ENCODE peak calls at places on chromosomes 16 and 17, in four cellular contexts. One of them, this sample, is unnamed.

GRCh38 chr17:56317351-56318208 is 164.3 kb downstream of the ANKFN1 start:
- DNase-seq in GM23248: no peak
- DNase-seq in activated gamma-delta T cell: no peak
- DNase-seq in NCI-H2081: no peak
- DNase-seq in this sample: no peak

GRCh38 chr16:56807011-56807675 is 57.9 kb upstream of the SLC12A3 start:
- DNase-seq in activated gamma-delta T cell: no peak
- DNase-seq in GM23248: peak
- DNase-seq in NCI-H2081: no peak
- DNase-seq in this sample: no peak

GRCh38 chr16:57091200-57091989 is 988 bp upstream of the CPNE2 start:
- DNase-seq in GM23248: peak
- DNase-seq in NCI-H2081: no peak
- DNase-seq in activated gamma-delta T cell: no peak
- DNase-seq in this sample: peak

GRCh38 chr16:75248142-75248535 is 3.3 kb downstream of the BCAR1 start:
- DNase-seq in NCI-H2081: no peak
- DNase-seq in GM23248: no peak
- DNase-seq in activated gamma-delta T cell: no peak
- DNase-seq in this sample: no peak

GRCh38 chr17:82737981-82738877 is 2.8 kb downstream of the FN3K start:
- DNase-seq in GM23248: peak
- DNase-seq in NCI-H2081: no peak
- DNase-seq in activated gamma-delta T cell: no peak
- DNase-seq in this sample: peak

GRCh38 chr17:80246266-80246681 is 14.4 kb upstream of the RNF213 start:
- DNase-seq in GM23248: no peak
- DNase-seq in NCI-H2081: no peak
- DNase-seq in activated gamma-delta T cell: no peak
- DNase-seq in this sample: no peak

GRCh38 chr17:1709971-1710806 is at the start of gene TLCD2:
- DNase-seq in NCI-H2081: peak
- DNase-seq in GM23248: peak
- DNase-seq in activated gamma-delta T cell: no peak
- DNase-seq in this sample: peak

GRCh38 chr16:5020551-5020950 is 13.2 kb downstream of the NAGPA start:
- DNase-seq in NCI-H2081: no peak
- DNase-seq in GM23248: no peak
- DNase-seq in activated gamma-delta T cell: no peak
- DNase-seq in this sample: no peak

GRCh38 chr17:83068641-83069570 is 10.5 kb upstream of the METRNL start:
- DNase-seq in NCI-H2081: no peak
- DNase-seq in activated gamma-delta T cell: no peak
- DNase-seq in GM23248: no peak
- DNase-seq in this sample: no peak

GRCh38 chr17:4334332-4334731 is 32.1 kb downstream of the UBE2G1 start:
- DNase-seq in GM23248: no peak
- DNase-seq in NCI-H2081: no peak
- DNase-seq in activated gamma-delta T cell: no peak
- DNase-seq in this sample: no peak

GRCh38 chr16:66342294-66342900 is 24.1 kb upstream of the CDH5 start:
- DNase-seq in NCI-H2081: no peak
- DNase-seq in GM23248: peak
- DNase-seq in activated gamma-delta T cell: no peak
- DNase-seq in this sample: peak

GRCh38 chr17:72297326-72298115 is 176.7 kb downstream of the SOX9 start:
- DNase-seq in activated gamma-delta T cell: no peak
- DNase-seq in NCI-H2081: no peak
- DNase-seq in GM23248: peak
- DNase-seq in this sample: peak

GRCh38 chr16:5944971-5945370 is 847.4 kb upstream of the EEF2KMT start:
- DNase-seq in GM23248: peak
- DNase-seq in NCI-H2081: no peak
- DNase-seq in activated gamma-delta T cell: no peak
- DNase-seq in this sample: no peak

GRCh38 chr17:33124871-33125551 is 133.4 kb downstream of the SPACA3 start:
- DNase-seq in GM23248: no peak
- DNase-seq in activated gamma-delta T cell: no peak
- DNase-seq in NCI-H2081: no peak
- DNase-seq in this sample: no peak

GRCh38 chr17:65987988-65988387 is 203.9 kb downstream of the CEP112 start:
- DNase-seq in GM23248: peak
- DNase-seq in NCI-H2081: peak
- DNase-seq in activated gamma-delta T cell: no peak
- DNase-seq in this sample: peak

GRCh38 chr17:13024526-13025263 is 6.9 kb upstream of the ELAC2 start:
- DNase-seq in activated gamma-delta T cell: peak
- DNase-seq in NCI-H2081: peak
- DNase-seq in GM23248: peak
- DNase-seq in this sample: peak

GRCh38 chr17:27613425-27613824 is 17.6 kb upstream of the LGALS9 start:
- DNase-seq in NCI-H2081: no peak
- DNase-seq in GM23248: no peak
- DNase-seq in activated gamma-delta T cell: no peak
- DNase-seq in this sample: no peak

GRCh38 chr17:63843387-63844292 is 1.2 kb upstream of the SMARCD2 start:
- DNase-seq in activated gamma-delta T cell: no peak
- DNase-seq in GM23248: peak
- DNase-seq in NCI-H2081: peak
- DNase-seq in this sample: peak

GRCh38 chr17:29158515-29159275 is 21.5 kb downstream of the MYO18A start:
- DNase-seq in activated gamma-delta T cell: no peak
- DNase-seq in NCI-H2081: no peak
- DNase-seq in GM23248: peak
- DNase-seq in this sample: peak

GRCh38 chr16:58011652-58012051 is 10.4 kb downstream of the USB1 start:
- DNase-seq in GM23248: peak
- DNase-seq in NCI-H2081: no peak
- DNase-seq in activated gamma-delta T cell: no peak
- DNase-seq in this sample: peak

GRCh38 chr17:76124582-76125390 is 16.3 kb downstream of the FOXJ1 start:
- DNase-seq in NCI-H2081: no peak
- DNase-seq in activated gamma-delta T cell: no peak
- DNase-seq in GM23248: peak
- DNase-seq in this sample: no peak

GRCh38 chr17:66347661-66348604 is 45.5 kb downstream of the PRKCA start:
- DNase-seq in activated gamma-delta T cell: no peak
- DNase-seq in NCI-H2081: peak
- DNase-seq in GM23248: peak
- DNase-seq in this sample: no peak

GRCh38 chr17:18182978-18183333 is 672 bp upstream of the ALKBH5 start:
- DNase-seq in activated gamma-delta T cell: peak
- DNase-seq in NCI-H2081: peak
- DNase-seq in GM23248: peak
- DNase-seq in this sample: peak

GRCh38 chr16:73326770-73327470 is 279.0 kb upstream of the ZFHX3 start:
- DNase-seq in activated gamma-delta T cell: no peak
- DNase-seq in NCI-H2081: no peak
- DNase-seq in GM23248: no peak
- DNase-seq in this sample: no peak

GRCh38 chr16:51125992-51126391 is 25.1 kb downstream of the SALL1 start:
- DNase-seq in GM23248: no peak
- DNase-seq in activated gamma-delta T cell: no peak
- DNase-seq in NCI-H2081: no peak
- DNase-seq in this sample: no peak

GRCh38 chr17:59963738-59964454 is 644 bp downstream of the RNFT1 start:
- DNase-seq in activated gamma-delta T cell: no peak
- DNase-seq in GM23248: peak
- DNase-seq in NCI-H2081: peak
- DNase-seq in this sample: peak

GRCh38 chr16:8874388-8874787 is 5.6 kb upstream of the CARHSP1 start:
- DNase-seq in NCI-H2081: no peak
- DNase-seq in activated gamma-delta T cell: no peak
- DNase-seq in GM23248: peak
- DNase-seq in this sample: peak

GRCh38 chr17:17888821-17889220 is 52.0 kb upstream of the SREBF1 start:
- DNase-seq in NCI-H2081: no peak
- DNase-seq in activated gamma-delta T cell: no peak
- DNase-seq in GM23248: no peak
- DNase-seq in this sample: no peak

GRCh38 chr17:17227608-17228520 is 9.1 kb downstream of the FLCN start:
- DNase-seq in NCI-H2081: no peak
- DNase-seq in GM23248: no peak
- DNase-seq in activated gamma-delta T cell: no peak
- DNase-seq in this sample: no peak

GRCh38 chr16:30839523-30840227 is 52.7 kb upstream of the ZNF629 start:
- DNase-seq in GM23248: no peak
- DNase-seq in activated gamma-delta T cell: no peak
- DNase-seq in NCI-H2081: no peak
- DNase-seq in this sample: no peak

GRCh38 chr16:48197294-48197693 is 41.5 kb upstream of the ABCC12 start:
- DNase-seq in GM23248: no peak
- DNase-seq in NCI-H2081: no peak
- DNase-seq in activated gamma-delta T cell: no peak
- DNase-seq in this sample: no peak